ENCODE peak calls at places on chromosomes 4 and X, in six cellular contexts. F is mucosa of descending colon, A is psoas muscle, S is PC-3, K is GM23338, G is NB4. Y is an unnamed sample.

GRCh38 chr4:127560755-127561154 is 72.0 kb upstream of the INTU start:
- DNase-seq in S (no peak), A (no peak), F (no peak), G (no peak), K (no peak), Y (no peak)

GRCh38 chr4:7939377-7940108 is at the start of gene AFAP1:
- DNase-seq in G (no peak), K (peak), A (peak), S (peak), F (peak), Y (peak)

GRCh38 chrX:46840946-46841740 is 4.3 kb downstream of the RP2 start:
- DNase-seq in F (no peak), A (no peak), K (no peak), S (no peak), G (no peak), Y (peak)

GRCh38 chr4:169619518-169619957 is 840 bp upstream of the CLCN3 start:
- DNase-seq in S (peak), A (no peak), K (peak), F (peak), G (peak), Y (peak)

GRCh38 chrX:53686151-53686885 is at the start of gene HUWE1:
- DNase-seq in A (peak), S (peak), K (peak), G (peak), F (peak), Y (peak)

GRCh38 chr4:56958111-56958517 is 19.3 kb downstream of the NOA1 start:
- DNase-seq in S (peak), K (no peak), F (peak), A (peak), G (peak), Y (peak)

GRCh38 chr4:142901166-142901662 is 55.1 kb upstream of the INPP4B start:
- DNase-seq in F (no peak), K (no peak), S (peak), G (no peak), A (no peak), Y (peak)

GRCh38 chrX:64894454-64895038 is 81.7 kb downstream of the ZC4H2 start:
- DNase-seq in G (peak), A (no peak), K (peak), F (peak), S (peak), Y (peak)

GRCh38 chr4:137514401-137515116 is 17.7 kb downstream of the PCDH18 start:
- DNase-seq in A (no peak), K (no peak), F (no peak), G (no peak), S (no peak), Y (no peak)

DNA sequence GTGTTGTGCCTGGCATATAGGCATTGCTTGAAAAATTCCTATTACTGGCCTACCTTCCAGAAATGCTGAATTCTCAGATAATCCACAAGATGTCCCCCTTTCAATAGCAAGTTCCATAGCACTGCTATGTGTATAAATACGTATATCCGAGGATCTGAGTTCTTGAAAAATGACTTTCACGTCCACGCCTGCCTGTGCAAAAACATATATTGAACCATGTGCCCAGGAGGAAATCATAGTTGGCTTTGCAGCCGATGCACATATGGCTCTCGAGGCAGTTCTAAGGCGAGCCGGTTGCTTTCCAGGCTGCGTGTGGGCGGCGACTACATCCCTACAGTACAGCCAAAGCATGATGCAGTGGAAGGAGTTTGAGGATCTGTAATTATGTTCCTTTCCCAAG is 55.4 kb upstream of the ESX1 start:
- DNase-seq in S (peak), G (peak), F (no peak), K (no peak), A (no peak), Y (peak)
- TF ChIP-seq CTCF in S (peak), G (peak), F (no peak), K (no peak), A (no peak), Y (peak)

GRCh38 chr4:40563401-40563800 is 66.3 kb downstream of the RBM47 start:
- DNase-seq in G (peak), K (no peak), A (no peak), F (no peak), S (no peak), Y (no peak)

GRCh38 chr4:40564004-40564403 is 65.7 kb downstream of the RBM47 start:
- DNase-seq in A (no peak), G (peak), S (peak), K (no peak), F (no peak), Y (no peak)

GRCh38 chr4:40559585-40560465 is 69.8 kb downstream of the RBM47 start:
- DNase-seq in A (no peak), F (no peak), S (no peak), G (peak), K (no peak), Y (no peak)

GRCh38 chr4:40562681-40563080 is 67.0 kb downstream of the RBM47 start:
- DNase-seq in K (no peak), S (peak), A (no peak), G (peak), F (no peak), Y (no peak)

GRCh38 chr4:40562208-40562607 is 67.5 kb downstream of the RBM47 start:
- DNase-seq in G (peak), F (no peak), S (no peak), K (no peak), A (no peak), Y (no peak)
- H3K4me3 ChIP-seq in G (no peak), F (no peak), S (no peak), K (no peak), A (no peak), Y (no peak)

DNA sequence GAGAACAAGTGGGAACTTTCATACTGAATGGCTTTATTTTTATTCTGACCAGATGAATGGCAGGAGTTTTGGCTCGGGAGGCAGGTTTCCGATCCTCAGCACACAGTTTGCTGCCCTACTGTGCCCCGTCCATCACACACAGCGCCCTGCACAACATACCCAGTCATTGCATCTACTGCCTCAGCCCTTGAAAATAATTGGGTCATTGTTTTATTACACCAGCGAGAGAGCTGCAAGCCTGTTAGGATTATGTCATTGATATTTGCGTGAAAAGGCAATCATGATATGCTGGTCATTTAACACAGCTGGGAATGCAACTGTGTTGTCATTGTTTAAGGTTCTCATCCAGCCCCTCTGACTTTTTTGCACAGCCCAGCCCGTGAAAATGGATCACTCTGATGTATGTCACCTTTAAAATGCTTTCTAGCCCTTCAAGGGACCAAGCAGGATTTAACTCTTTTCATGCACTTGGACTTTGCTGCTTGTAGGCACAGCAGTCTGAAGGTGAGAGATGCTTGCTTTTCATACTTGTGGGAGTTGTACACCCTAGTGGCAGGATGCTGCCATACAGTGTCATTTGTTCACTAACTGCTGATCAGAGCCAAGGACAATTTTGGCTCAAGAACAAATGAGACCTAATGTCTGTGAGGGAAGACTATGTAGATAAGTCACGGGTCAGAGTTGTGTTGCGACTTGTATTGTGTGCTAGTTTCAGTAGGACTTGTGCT is 62.3 kb downstream of the RTL9 start:
- DNase-seq in S (peak), F (no peak), K (no peak), G (peak), A (no peak), Y (no peak)
- TF ChIP-seq CTCF in S (peak), F (no peak), K (peak), G (peak), A (peak), Y (peak)

GRCh38 chr4:10461850-10462400 is 4.7 kb upstream of the ZNF518B start:
- DNase-seq in F (no peak), K (peak), A (no peak), S (no peak), G (no peak), Y (no peak)
- H3K4me3 ChIP-seq in F (no peak), K (peak), A (peak), S (no peak), G (no peak), Y (peak)

DNA sequence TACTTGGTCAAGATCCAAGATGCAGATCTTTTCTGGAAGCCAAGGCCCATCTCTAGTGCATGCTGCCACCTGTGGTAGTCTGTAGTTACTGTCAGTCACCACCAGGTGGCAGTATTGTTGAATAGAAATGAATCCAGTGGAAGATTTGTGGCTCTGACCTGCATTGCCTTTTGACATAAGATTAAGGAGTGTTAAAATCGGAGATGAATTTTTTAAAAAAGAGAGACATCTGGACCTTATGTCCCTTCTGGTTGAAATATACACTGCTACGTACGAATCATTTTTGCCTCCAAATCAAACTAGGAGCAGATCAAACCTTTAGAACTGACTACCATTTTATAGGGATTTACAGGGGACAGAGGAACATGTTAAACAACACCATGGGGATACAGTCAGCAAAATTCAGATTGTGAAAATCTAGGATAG is 46.9 kb upstream of the RHOH start:
- DNase-seq in G (peak), S (peak), K (peak), A (no peak), F (no peak), Y (peak)
- TF ChIP-seq CTCF in G (peak), S (peak), K (peak), A (peak), F (peak), Y (peak)

GRCh38 chr4:61514991-61515390 is 314.9 kb downstream of the ADGRL3 start:
- DNase-seq in K (no peak), A (no peak), G (no peak), F (no peak), S (no peak), Y (no peak)
- H3K4me3 ChIP-seq in K (no peak), A (no peak), G (no peak), F (no peak), S (no peak), Y (no peak)

GRCh38 chr4:136329042-136329662 is 1203.1 kb downstream of the PCDH18 start:
- DNase-seq in F (no peak), A (no peak), S (peak), K (peak), G (peak), Y (no peak)
- TF ChIP-seq CTCF in F (no peak), A (no peak), S (peak), K (peak), G (peak), Y (peak)

Y was measured in cardiac fibroblast.